ENCODE peak calls at places on chromosomes 6 and 20, in ten cellular contexts. Q is NCI-H2171; T is CD8-positive, alpha-beta T cell; S is iris pigment epithelial cell; F is AG20443; R is stimulated activated CD4-positive, alpha-beta T cell treated with anti-CD3 and anti-CD28 coated beads, TNF-alpha, amount 100 ng/mL, for 24 hours; V is activated T-helper 2 cell treated with anti-CD3 and anti-CD28 coated beads, Interferon-gamma antibody, Interleukin-2, Interleukin-4, amounts not matched to agents 10 μg/mL and 5 μg/mL and 100 μg/mL, durations not matched to agents 14 hours and 24 hours and 36 hours; E is fibroblast of mammary gland; B is GM12865; U is spleen. H is an unnamed sample.

GRCh38 chr6:168961257-168961656 is 292.4 kb downstream of the THBS2 start:
- DNase-seq in Q (no peak), T (no peak), S (no peak), F (no peak), R (no peak), V (no peak), E (no peak), B (no peak), U (no peak), H (no peak)

GRCh38 chr6:43768983-43769525 is 957 bp upstream of the VEGFA start:
- DNase-seq in Q (no peak), T (no peak), S (peak; percentile 48), F (peak; percentile 91), R (no peak), V (no peak), E (peak; percentile 99), B (no peak), U (peak; percentile 70), H (peak; percentile 38)

GRCh38 chr20:58293453-58293852 is 16.1 kb upstream of the RAB22A start:
- DNase-seq in Q (no peak), T (no peak), S (peak; percentile 8), F (no peak), R (no peak), V (no peak), E (no peak), B (peak; percentile 14), U (no peak), H (no peak)

GRCh38 chr20:45874576-45874975 is 6.5 kb upstream of the ZSWIM1 start:
- DNase-seq in Q (no peak), T (no peak), S (no peak), F (no peak), R (no peak), V (no peak), E (no peak), B (no peak), U (peak; percentile 3), H (no peak)

GRCh38 chr6:90940812-90941481 is 354.1 kb upstream of the MAP3K7 start:
- DNase-seq in Q (peak; percentile 20), T (no peak), S (peak; percentile 70), F (peak; percentile 40), R (no peak), V (no peak), E (peak; percentile 56), B (peak; percentile 90), U (no peak), H (peak; percentile 55)

GRCh38 chr20:59599941-59600340 is 4.4 kb upstream of the PHACTR3 start:
- DNase-seq in Q (no peak), T (no peak), S (no peak), F (no peak), R (no peak), V (no peak), E (no peak), B (no peak), U (no peak), H (no peak)

GRCh38 chr6:42974919-42975505 is 4.0 kb downstream of the PEX6 start:
- DNase-seq in Q (peak; percentile 27), T (no peak), S (no peak), F (no peak), R (no peak), V (no peak), E (no peak), B (no peak), U (no peak), H (no peak)

GRCh38 chr20:44810391-44811149 is at the start of gene RIMS4:
- DNase-seq in Q (peak; percentile 60), T (no peak), S (no peak), F (peak; percentile 69), R (no peak), V (no peak), E (no peak), B (no peak), U (no peak), H (no peak)

GRCh38 chr20:41178904-41179432 is 41.6 kb downstream of the PLCG1 start:
- DNase-seq in Q (no peak), T (no peak), S (no peak), F (no peak), R (no peak), V (peak; percentile 8), E (no peak), B (no peak), U (peak; percentile 54), H (peak; percentile 15)

GRCh38 chr6:19107468-19107867 is 720.3 kb downstream of the RNF144B start:
- DNase-seq in Q (no peak), T (no peak), S (no peak), F (no peak), R (no peak), V (no peak), E (no peak), B (no peak), U (no peak), H (no peak)

GRCh38 chr6:156617376-156617775 is 159.8 kb upstream of the ARID1B start:
- DNase-seq in Q (peak; percentile 28), T (no peak), S (peak; percentile 30), F (peak; percentile 9), R (no peak), V (no peak), E (no peak), B (no peak), U (no peak), H (no peak)

H was measured in astrocyte of the cerebellum.